ENCODE peak calls at places on chromosomes 7 and 10, in eight cellular contexts. S is right cardiac atrium, H is germinal center, A is fibroblast of the conjunctiva, I is psoas muscle, B is right lobe of liver, J is NCI-H2171, M is aorta. G is an unnamed sample.

GRCh38 chr7:131302876-131303707 is 24.6 kb upstream of the MKLN1 start:
- DNase-seq in S (no peak), H (no peak), A (no peak), I (no peak), B (no peak), J (no peak), M (no peak), G (no peak)

GRCh38 chr10:97916586-97916985 is 66.9 kb downstream of the GOLGA7B start:
- DNase-seq in S (no peak), H (no peak), A (no peak), I (no peak), B (peak; percentile 12), J (no peak), M (no peak), G (no peak)

GRCh38 chr7:94700926-94701554 is 45.1 kb upstream of the SGCE start:
- DNase-seq in S (no peak), H (no peak), A (no peak), I (no peak), B (no peak), J (no peak), M (no peak), G (no peak)

GRCh38 chr10:48523212-48523819 is 81.6 kb downstream of the ARHGAP22 start:
- DNase-seq in S (peak; percentile 78), H (no peak), A (peak; percentile 78), I (peak; percentile 72), B (no peak), J (no peak), M (peak; percentile 95), G (no peak)

GRCh38 chr7:84876036-84876821 is 310.6 kb downstream of the SEMA3D start:
- DNase-seq in S (no peak), H (no peak), A (no peak), I (no peak), B (no peak), J (no peak), M (no peak), G (no peak)

GRCh38 chr10:110141185-110141584 is 66.2 kb upstream of the MXI1 start:
- DNase-seq in S (no peak), H (no peak), A (no peak), I (no peak), B (no peak), J (no peak), M (no peak), G (no peak)

GRCh38 chr7:123271231-123271630 is 71.5 kb upstream of the SLC13A1 start:
- DNase-seq in S (no peak), H (no peak), A (peak; percentile 30), I (no peak), B (no peak), J (no peak), M (no peak), G (no peak)

GRCh38 chr7:153835104-153835503 is 217.1 kb upstream of the DPP6 start:
- DNase-seq in S (no peak), H (no peak), A (no peak), I (no peak), B (no peak), J (no peak), M (no peak), G (no peak)

GRCh38 chr7:99789441-99790070 is 5.6 kb upstream of the CYP3A4 start:
- DNase-seq in S (no peak), H (no peak), A (no peak), I (no peak), B (no peak), J (no peak), M (no peak), G (no peak)

GRCh38 chr7:36266683-36267082 is 113.6 kb downstream of the EEPD1 start:
- DNase-seq in S (no peak), H (no peak), A (no peak), I (no peak), B (no peak), J (no peak), M (no peak), G (no peak)

GRCh38 chr10:12262278-12262981 is 66.4 kb downstream of the CDC123 start:
- DNase-seq in S (no peak), H (no peak), A (no peak), I (no peak), B (no peak), J (no peak), M (peak; percentile 1), G (no peak)

G was measured in GM06990.